ENCODE peak calls at places on chromosomes 1 and 21, in six cellular contexts. V is ureter; I is NCI-H69; G is naive thymus-derived CD8-positive, alpha-beta T cell; Z is caudate nucleus; P is WTC11. S is an unnamed sample.

GRCh38 chr1:168362991-168363390 is 82.3 kb downstream of the TBX19 start:
- DNase-seq in V (no peak), I (no peak), G (no peak), Z (no peak), P (no peak), S (peak; percentile 18)

GRCh38 chr1:109625601-109626560 is 6.2 kb downstream of the AMPD2 start:
- DNase-seq in V (no peak), I (no peak), G (no peak), Z (no peak), P (no peak), S (no peak)

GRCh38 chr1:40796939-40797667 is 13.5 kb downstream of the KCNQ4 start:
- DNase-seq in V (no peak), I (no peak), G (no peak), Z (no peak), P (no peak), S (no peak)

GRCh38 chr1:102085896-102086295 is 89.2 kb upstream of the OLFM3 start:
- DNase-seq in V (no peak), I (no peak), G (no peak), Z (no peak), P (no peak), S (no peak)

GRCh38 chr1:41776896-41777431 is 141.8 kb downstream of the HIVEP3 start:
- DNase-seq in V (no peak), I (no peak), G (no peak), Z (peak; percentile 62), P (no peak), S (no peak)

GRCh38 chr1:224799083-224799482 is 130.4 kb upstream of the DNAH14 start:
- DNase-seq in V (no peak), I (peak; percentile 20), G (no peak), Z (no peak), P (no peak), S (no peak)

GRCh38 chr1:201028473-201028889 is 5.0 kb upstream of the KIF21B start:
- DNase-seq in V (no peak), I (peak; percentile 54), G (no peak), Z (no peak), P (no peak), S (no peak)

GRCh38 chr1:94648225-94649007 is 106.9 kb upstream of the F3 start:
- DNase-seq in V (peak; percentile 79), I (no peak), G (no peak), Z (no peak), P (no peak), S (no peak)

GRCh38 chr1:26358411-26359384 is 4.8 kb upstream of the CRYBG2 start:
- DNase-seq in V (peak; percentile 71), I (peak; percentile 13), G (peak; percentile 52), Z (no peak), P (no peak), S (peak; percentile 54)

GRCh38 chr1:53249706-53250105 is 11.4 kb upstream of the MAGOH start:
- DNase-seq in V (no peak), I (peak; percentile 66), G (no peak), Z (no peak), P (no peak), S (no peak)

GRCh38 chr21:14251336-14251735 is 35.4 kb downstream of the RBM11 start:
- DNase-seq in V (no peak), I (no peak), G (no peak), Z (no peak), P (no peak), S (no peak)

GRCh38 chr21:43768868-43769167 is 7.3 kb downstream of the CSTB start:
- DNase-seq in V (no peak), I (no peak), G (no peak), Z (no peak), P (no peak), S (no peak)

GRCh38 chr1:166064324-166064926 is 102.4 kb downstream of the FAM78B start:
- DNase-seq in V (no peak), I (no peak), G (no peak), Z (no peak), P (no peak), S (no peak)

GRCh38 chr21:27633631-27634030 is 666.7 kb upstream of the ADAMTS5 start:
- DNase-seq in V (no peak), I (no peak), G (no peak), Z (no peak), P (no peak), S (no peak)

GRCh38 chr1:14377386-14377785 is 221.1 kb upstream of the KAZN start:
- DNase-seq in V (no peak), I (no peak), G (no peak), Z (no peak), P (no peak), S (no peak)

GRCh38 chr1:3069491-3070303 is 694 bp downstream of the PRDM16 start:
- DNase-seq in V (peak; percentile 74), I (no peak), G (no peak), Z (no peak), P (peak; percentile 51), S (no peak)

GRCh38 chr1:157286096-157286495 is 147.9 kb upstream of the ETV3 start:
- DNase-seq in V (no peak), I (no peak), G (no peak), Z (no peak), P (no peak), S (no peak)

S was measured in stimulated activated CD4-positive, alpha-beta T cell treated with anti-CD3 and anti-CD28 coated beads, Interleukin-4, amount 100 ng/mL, for 48 hours.